ENCODE peak calls at places on chromosomes 7 and 10, in six cellular contexts. One of them, this sample, is unnamed. For H3K27me3 and H3K4me1, the result is how much of the 10 kb centered on the place peaks cover.

GRCh38 chr7:15682751-15683150 is 3.7 kb downstream of the MEOX2 start:
- ATAC-seq in left lung: no peak
- ATAC-seq in gastrocnemius medialis: no peak
- ATAC-seq in right cardiac atrium: no peak
- ATAC-seq in psoas muscle: no peak
- ATAC-seq in PC-3: no peak
- ATAC-seq in this sample: no peak

GRCh38 chr10:29947701-29948060 is 111.7 kb downstream of the JCAD start:
- ATAC-seq in gastrocnemius medialis: peak
- ATAC-seq in psoas muscle: peak
- ATAC-seq in right cardiac atrium: peak
- ATAC-seq in left lung: no peak
- ATAC-seq in PC-3: peak
- ATAC-seq in this sample: no peak

GRCh38 chr10:80407836-80408197 is 534 bp upstream of the PRXL2A start:
- ATAC-seq in right cardiac atrium: peak
- ATAC-seq in PC-3: no peak
- ATAC-seq in left lung: peak
- ATAC-seq in gastrocnemius medialis: peak
- ATAC-seq in psoas muscle: peak
- ATAC-seq in this sample: peak

GRCh38 chr7:35793225-35793579 is 7.7 kb upstream of the SEPTIN7 start:
- ATAC-seq in psoas muscle: no peak
- ATAC-seq in gastrocnemius medialis: no peak
- ATAC-seq in right cardiac atrium: peak
- ATAC-seq in PC-3: no peak
- ATAC-seq in left lung: peak
- ATAC-seq in this sample: no peak

GRCh38 chr7:112255388-112255720 is 48.9 kb downstream of the ZNF277 start:
- ATAC-seq in PC-3: no peak
- ATAC-seq in gastrocnemius medialis: no peak
- ATAC-seq in right cardiac atrium: no peak
- ATAC-seq in psoas muscle: no peak
- ATAC-seq in left lung: no peak
- ATAC-seq in this sample: no peak

GRCh38 chr10:127937915-127938440 is 31.1 kb downstream of the PTPRE start:
- ATAC-seq in left lung: no peak
- ATAC-seq in psoas muscle: no peak
- ATAC-seq in right cardiac atrium: no peak
- ATAC-seq in PC-3: no peak
- ATAC-seq in gastrocnemius medialis: no peak
- ATAC-seq in this sample: no peak

GRCh38 chr7:112575864-112576263 is 95.1 kb downstream of the LSMEM1 start:
- ATAC-seq in gastrocnemius medialis: no peak
- ATAC-seq in right cardiac atrium: peak
- ATAC-seq in left lung: no peak
- ATAC-seq in psoas muscle: peak
- ATAC-seq in PC-3: no peak
- ATAC-seq in this sample: no peak

GRCh38 chr7:157358041-157358752 is 21.4 kb downstream of the DNAJB6 start:
- ATAC-seq in gastrocnemius medialis: peak
- ATAC-seq in PC-3: no peak
- ATAC-seq in psoas muscle: peak
- ATAC-seq in left lung: no peak
- ATAC-seq in right cardiac atrium: peak
- ATAC-seq in this sample: no peak

GRCh38 chr7:129959480-129960332 is 6.9 kb upstream of the UBE2H start:
- ATAC-seq in left lung: no peak
- ATAC-seq in gastrocnemius medialis: no peak
- ATAC-seq in PC-3: no peak
- ATAC-seq in psoas muscle: no peak
- ATAC-seq in right cardiac atrium: no peak
- ATAC-seq in this sample: no peak

DNA sequence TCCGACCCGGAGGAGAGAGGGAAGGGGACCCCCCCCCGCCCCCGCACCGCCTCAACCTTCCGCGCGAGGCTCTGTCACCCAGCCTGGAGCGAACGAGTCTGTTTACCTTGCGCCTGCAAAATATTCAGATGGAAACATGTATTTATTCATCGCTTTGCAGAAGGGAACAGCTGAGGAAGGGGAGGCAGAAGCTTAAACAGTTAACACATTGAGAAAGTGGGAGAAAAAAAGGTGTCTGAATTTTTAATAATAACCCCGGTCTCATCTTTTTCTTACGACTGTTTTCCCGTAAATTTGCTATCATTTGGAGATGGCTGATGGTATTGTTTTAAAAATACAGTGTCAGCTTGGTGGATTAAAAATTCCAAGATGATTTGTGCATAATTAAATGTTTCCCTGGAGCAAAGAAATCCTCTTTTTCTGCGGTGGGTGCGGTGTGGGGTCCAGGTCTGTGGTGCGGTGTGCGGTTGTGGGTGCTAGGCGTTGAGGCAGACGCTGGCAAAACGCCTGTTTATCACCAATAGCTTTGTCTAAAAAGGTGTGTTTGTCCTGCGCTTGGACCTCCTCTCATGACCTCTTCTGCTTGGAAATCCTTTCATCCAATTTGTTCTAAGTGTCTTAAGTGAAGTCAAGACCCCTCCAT is 1.5 kb downstream of the UNCX start:
- ATAC-seq in right cardiac atrium: no peak
- ATAC-seq in left lung: no peak
- ATAC-seq in psoas muscle: no peak
- ATAC-seq in PC-3: no peak
- ATAC-seq in gastrocnemius medialis: no peak
- ATAC-seq in this sample: no peak
- H3K27me3 ChIP-seq in right cardiac atrium: under half
- H3K27me3 ChIP-seq in left lung: half or more
- H3K27me3 ChIP-seq in psoas muscle: half or more
- H3K27me3 ChIP-seq in PC-3: half or more
- H3K27me3 ChIP-seq in gastrocnemius medialis: half or more
- H3K27me3 ChIP-seq in this sample: half or more

DNA sequence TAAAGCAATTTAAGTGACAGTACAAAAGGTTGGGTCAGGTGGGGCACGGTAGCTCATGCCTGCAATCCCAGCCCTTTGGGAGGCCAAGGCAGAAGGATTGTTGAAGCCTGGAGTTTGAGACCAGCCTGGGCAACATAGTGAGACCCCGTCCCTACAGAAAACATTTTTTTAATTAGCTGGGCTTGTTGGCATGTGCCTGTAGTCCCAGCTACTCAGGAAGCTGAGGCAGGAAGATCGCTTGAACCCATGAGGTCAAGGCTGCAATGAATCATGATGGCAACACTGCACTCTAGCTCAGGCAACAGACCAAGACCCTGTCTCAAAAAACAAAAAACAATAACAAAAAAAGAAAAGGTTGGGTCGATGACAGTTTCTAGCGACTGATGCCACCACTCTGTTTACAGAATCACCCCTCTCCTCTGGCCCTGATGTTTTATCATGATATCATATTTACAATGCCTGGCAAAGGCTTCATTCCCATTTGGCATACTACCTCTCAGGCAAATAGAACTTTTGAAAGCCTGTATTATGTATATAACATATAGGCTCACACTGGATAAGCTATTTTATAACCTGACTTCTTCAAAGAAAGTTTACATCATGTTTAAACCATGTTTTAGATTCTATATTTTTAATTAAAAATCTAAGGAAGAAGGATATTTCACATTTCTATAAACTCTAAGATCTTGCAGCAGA is 558 bp upstream of the ABCC2 start:
- ATAC-seq in gastrocnemius medialis: no peak
- ATAC-seq in PC-3: no peak
- ATAC-seq in right cardiac atrium: no peak
- ATAC-seq in psoas muscle: no peak
- ATAC-seq in left lung: no peak
- ATAC-seq in this sample: no peak
- H3K4me1 ChIP-seq in gastrocnemius medialis: under half
- H3K4me1 ChIP-seq in PC-3: half or more
- H3K4me1 ChIP-seq in right cardiac atrium: under half
- H3K4me1 ChIP-seq in psoas muscle: under half
- H3K4me1 ChIP-seq in left lung: under half
- H3K4me1 ChIP-seq in this sample: under half

DNA sequence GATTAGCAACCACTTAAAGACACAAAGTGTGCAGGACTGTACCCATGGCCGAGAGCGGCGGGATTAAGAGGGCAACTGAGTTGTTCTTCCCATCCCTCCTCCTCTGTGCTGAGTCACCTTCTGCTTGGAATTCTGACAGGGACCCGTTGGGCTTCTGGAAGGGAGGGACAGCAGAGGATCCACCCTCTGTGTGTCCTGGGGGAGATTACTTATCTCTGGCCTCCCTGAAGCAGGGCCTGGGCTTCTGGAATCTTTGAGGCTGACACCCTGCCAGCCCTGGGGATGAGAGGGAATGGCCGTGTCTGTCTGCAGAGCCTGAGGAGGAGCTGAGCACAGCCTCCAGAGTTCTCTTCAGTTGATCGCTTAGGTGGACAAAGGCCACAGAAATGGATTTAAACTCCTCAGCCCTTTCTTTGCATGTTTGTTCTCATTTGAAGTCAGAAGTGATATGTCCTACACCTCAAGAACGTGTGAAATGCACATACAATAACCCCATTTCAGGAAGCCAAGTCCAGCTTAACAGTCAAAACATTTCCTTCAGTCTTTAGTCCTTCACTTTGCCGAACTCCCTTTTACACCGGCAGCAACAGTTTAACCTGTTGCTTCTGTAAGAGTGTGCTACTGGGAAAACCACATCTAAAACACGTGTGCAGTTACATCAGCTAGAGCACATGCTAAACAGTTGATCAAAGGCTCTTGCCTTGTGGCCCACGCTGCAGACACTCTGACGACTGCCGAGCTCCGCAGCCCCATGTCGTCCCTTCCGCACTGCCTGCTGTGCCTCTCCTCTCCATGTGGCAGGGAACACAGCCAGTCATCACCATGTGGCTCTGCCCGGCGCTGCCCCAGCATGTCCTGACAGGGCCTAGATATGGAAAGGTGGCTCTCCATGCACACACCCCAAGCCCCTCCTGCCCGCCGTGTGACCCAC is 55.7 kb downstream of the IKZF1 start:
- ATAC-seq in psoas muscle: no peak
- ATAC-seq in gastrocnemius medialis: no peak
- ATAC-seq in PC-3: no peak
- ATAC-seq in left lung: peak
- ATAC-seq in right cardiac atrium: no peak
- ATAC-seq in this sample: no peak
- H3K27me3 ChIP-seq in psoas muscle: under half
- H3K27me3 ChIP-seq in gastrocnemius medialis: under half
- H3K27me3 ChIP-seq in PC-3: half or more
- H3K27me3 ChIP-seq in left lung: under half
- H3K27me3 ChIP-seq in right cardiac atrium: under half
- H3K27me3 ChIP-seq in this sample: under half

GRCh38 chr10:24485299-24485698 is 238.4 kb downstream of the ARHGAP21 start:
- ATAC-seq in left lung: no peak
- ATAC-seq in right cardiac atrium: no peak
- ATAC-seq in gastrocnemius medialis: no peak
- ATAC-seq in psoas muscle: peak
- ATAC-seq in PC-3: no peak
- ATAC-seq in this sample: no peak

GRCh38 chr10:24484771-24485170 is 238.9 kb downstream of the ARHGAP21 start:
- ATAC-seq in left lung: no peak
- ATAC-seq in gastrocnemius medialis: no peak
- ATAC-seq in right cardiac atrium: no peak
- ATAC-seq in PC-3: no peak
- ATAC-seq in psoas muscle: peak
- ATAC-seq in this sample: no peak

GRCh38 chr10:24493168-24493567 is 230.5 kb downstream of the ARHGAP21 start:
- ATAC-seq in left lung: no peak
- ATAC-seq in right cardiac atrium: no peak
- ATAC-seq in gastrocnemius medialis: no peak
- ATAC-seq in psoas muscle: no peak
- ATAC-seq in PC-3: no peak
- ATAC-seq in this sample: no peak

GRCh38 chr10:24483701-24484100 is 240.0 kb downstream of the ARHGAP21 start:
- ATAC-seq in right cardiac atrium: peak
- ATAC-seq in psoas muscle: peak
- ATAC-seq in gastrocnemius medialis: peak
- ATAC-seq in PC-3: peak
- ATAC-seq in left lung: peak
- ATAC-seq in this sample: peak

GRCh38 chr10:24488631-24489030 is 235.1 kb downstream of the ARHGAP21 start:
- ATAC-seq in right cardiac atrium: no peak
- ATAC-seq in PC-3: no peak
- ATAC-seq in left lung: peak
- ATAC-seq in psoas muscle: no peak
- ATAC-seq in gastrocnemius medialis: no peak
- ATAC-seq in this sample: no peak
- H3K4me1 ChIP-seq in right cardiac atrium: under half
- H3K4me1 ChIP-seq in PC-3: under half
- H3K4me1 ChIP-seq in left lung: under half
- H3K4me1 ChIP-seq in psoas muscle: under half
- H3K4me1 ChIP-seq in gastrocnemius medialis: under half
- H3K4me1 ChIP-seq in this sample: under half

GRCh38 chr10:62856021-62856420 is 39.9 kb upstream of the EGR2 start:
- ATAC-seq in left lung: no peak
- ATAC-seq in right cardiac atrium: no peak
- ATAC-seq in gastrocnemius medialis: no peak
- ATAC-seq in psoas muscle: no peak
- ATAC-seq in PC-3: peak
- ATAC-seq in this sample: no peak

GRCh38 chr10:62851449-62851848 is 35.3 kb upstream of the EGR2 start:
- ATAC-seq in gastrocnemius medialis: no peak
- ATAC-seq in right cardiac atrium: no peak
- ATAC-seq in psoas muscle: no peak
- ATAC-seq in left lung: peak
- ATAC-seq in PC-3: peak
- ATAC-seq in this sample: no peak

GRCh38 chr10:62850646-62851045 is 34.5 kb upstream of the EGR2 start:
- ATAC-seq in PC-3: no peak
- ATAC-seq in right cardiac atrium: no peak
- ATAC-seq in psoas muscle: no peak
- ATAC-seq in gastrocnemius medialis: no peak
- ATAC-seq in left lung: no peak
- ATAC-seq in this sample: no peak

GRCh38 chr10:62853710-62854109 is 37.5 kb upstream of the EGR2 start:
- ATAC-seq in gastrocnemius medialis: no peak
- ATAC-seq in PC-3: no peak
- ATAC-seq in left lung: no peak
- ATAC-seq in right cardiac atrium: no peak
- ATAC-seq in psoas muscle: no peak
- ATAC-seq in this sample: no peak

DNA sequence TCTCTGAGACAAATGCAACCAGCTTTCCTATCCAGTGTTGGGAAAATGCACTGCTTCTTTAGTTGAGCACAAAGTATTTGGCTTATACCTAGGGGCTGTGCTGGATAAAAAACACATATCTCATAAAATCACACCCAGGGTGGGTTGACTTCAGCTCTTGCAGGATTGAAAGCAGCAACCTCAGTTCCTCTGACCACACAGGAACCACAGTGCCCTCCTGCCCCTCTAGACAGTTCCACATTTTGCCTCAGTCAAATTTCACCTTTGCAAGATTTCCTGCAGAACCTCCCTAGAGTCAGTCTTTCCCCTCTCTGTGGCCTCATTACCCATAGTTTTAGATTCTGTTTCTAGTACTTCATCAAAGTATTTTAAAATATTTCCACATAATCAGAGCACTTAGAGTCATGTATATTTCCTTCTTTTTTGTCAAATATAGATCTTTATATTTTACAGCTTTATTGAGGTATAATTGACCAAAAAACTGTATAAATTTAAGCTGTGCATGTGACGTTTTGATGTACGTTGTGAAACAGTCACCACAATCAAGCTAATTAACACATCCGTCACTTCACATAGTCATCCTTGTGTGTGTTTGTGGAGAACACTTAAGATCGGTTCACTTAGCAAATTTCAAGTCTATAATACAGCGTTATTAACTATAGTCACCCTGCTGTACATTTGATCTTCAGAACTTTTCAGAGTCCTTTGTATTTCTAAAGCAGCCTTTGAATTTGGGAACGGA is 37.0 kb upstream of the EGR2 start:
- ATAC-seq in left lung: no peak
- ATAC-seq in psoas muscle: no peak
- ATAC-seq in PC-3: no peak
- ATAC-seq in gastrocnemius medialis: no peak
- ATAC-seq in right cardiac atrium: no peak
- ATAC-seq in this sample: no peak
- H3K27me3 ChIP-seq in left lung: under half
- H3K27me3 ChIP-seq in psoas muscle: under half
- H3K27me3 ChIP-seq in PC-3: under half
- H3K27me3 ChIP-seq in gastrocnemius medialis: under half
- H3K27me3 ChIP-seq in right cardiac atrium: under half
- H3K27me3 ChIP-seq in this sample: under half

This sample was measured in gastroesophageal sphincter.